ENCODE peak calls at places on chromosome 1, in four cellular contexts. O is mammary epithelial cell, P is GM23338, H is hepatocyte. V is an unnamed sample.

GRCh38 chr1:247301176-247301540 is 30.5 kb downstream of the ZNF496 start:
- DNase-seq in H (no peak), P (no peak), O (no peak), V (no peak)

GRCh38 chr1:47898156-47898825 is 98.9 kb downstream of the TRABD2B start:
- DNase-seq in P (peak; percentile 55), H (no peak), O (no peak), V (no peak)

GRCh38 chr1:207077012-207077411 is 11.6 kb upstream of the C4BPB start:
- DNase-seq in H (no peak), P (no peak), O (no peak), V (no peak)

GRCh38 chr1:37448691-37449417 is 25.5 kb upstream of the ZC3H12A start:
- DNase-seq in P (no peak), O (peak; percentile 93), H (no peak), V (peak; percentile 83)

GRCh38 chr1:32761253-32761877 is 55.8 kb downstream of the YARS1 start:
- DNase-seq in P (peak; percentile 85), O (peak; percentile 98), H (peak; percentile 63), V (peak; percentile 95)

GRCh38 chr1:5740450-5740849 is 251.8 kb downstream of the NPHP4 start:
- DNase-seq in O (no peak), H (no peak), P (no peak), V (no peak)

GRCh38 chr1:6207075-6207885 is 1.4 kb downstream of the RNF207 start:
- DNase-seq in P (no peak), H (no peak), O (no peak), V (no peak)

GRCh38 chr1:222644649-222645005 is 26.7 kb downstream of the MIA3 start:
- DNase-seq in O (no peak), H (no peak), P (no peak), V (no peak)

GRCh38 chr1:5223266-5223665 is 568.9 kb downstream of the AJAP1 start:
- DNase-seq in H (no peak), P (no peak), O (no peak), V (no peak)

DNA sequence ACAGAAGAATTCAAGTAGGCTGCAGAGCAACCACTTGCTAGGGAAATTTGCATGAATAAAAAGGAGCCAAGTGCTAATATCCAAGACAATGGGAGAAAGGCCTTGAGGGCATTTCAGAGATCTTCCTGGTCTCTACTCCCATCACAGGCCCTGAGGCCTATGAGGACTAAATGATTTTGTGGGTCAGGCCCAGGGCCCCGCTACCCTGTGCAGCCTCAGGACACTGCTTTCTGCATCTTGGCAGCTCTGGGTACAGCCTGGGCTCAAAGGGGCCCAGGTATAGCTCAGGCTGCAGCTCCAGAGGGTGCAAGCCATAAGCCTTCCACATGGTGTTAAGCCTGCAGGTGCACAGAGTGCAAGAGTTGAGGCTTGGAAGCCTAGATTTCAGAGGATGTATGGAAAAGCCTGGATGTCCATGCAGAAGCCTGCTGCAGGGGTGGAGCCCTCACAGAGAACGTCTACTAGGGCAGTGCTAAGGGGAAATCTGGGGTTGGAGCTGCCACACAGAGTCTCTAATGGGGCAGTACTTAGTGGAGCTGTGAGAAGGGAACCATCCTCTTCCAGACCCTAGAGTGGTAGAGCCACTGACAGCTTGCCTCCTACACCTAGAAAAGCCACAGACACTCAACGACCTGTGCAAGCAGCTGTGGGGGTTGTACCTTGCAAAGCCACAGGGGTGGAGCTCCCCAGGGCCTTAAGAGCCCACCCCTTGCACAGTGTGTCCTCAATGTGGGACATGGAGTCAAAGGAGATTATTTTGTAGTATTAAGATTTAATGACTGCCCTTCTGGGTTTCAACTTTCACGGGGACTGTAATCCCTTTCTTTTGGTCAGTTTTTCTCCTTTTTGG is 13.7 kb upstream of the ACTRT2 start:
- DNase-seq in O (no peak), H (no peak), P (no peak), V (no peak)
- H3K79me2 ChIP-seq in O (no peaks in the 10 kb centered on the region), H (no peaks in the 10 kb centered on the region), P (no peaks in the 10 kb centered on the region), V (no peaks in the 10 kb centered on the region)

DNA sequence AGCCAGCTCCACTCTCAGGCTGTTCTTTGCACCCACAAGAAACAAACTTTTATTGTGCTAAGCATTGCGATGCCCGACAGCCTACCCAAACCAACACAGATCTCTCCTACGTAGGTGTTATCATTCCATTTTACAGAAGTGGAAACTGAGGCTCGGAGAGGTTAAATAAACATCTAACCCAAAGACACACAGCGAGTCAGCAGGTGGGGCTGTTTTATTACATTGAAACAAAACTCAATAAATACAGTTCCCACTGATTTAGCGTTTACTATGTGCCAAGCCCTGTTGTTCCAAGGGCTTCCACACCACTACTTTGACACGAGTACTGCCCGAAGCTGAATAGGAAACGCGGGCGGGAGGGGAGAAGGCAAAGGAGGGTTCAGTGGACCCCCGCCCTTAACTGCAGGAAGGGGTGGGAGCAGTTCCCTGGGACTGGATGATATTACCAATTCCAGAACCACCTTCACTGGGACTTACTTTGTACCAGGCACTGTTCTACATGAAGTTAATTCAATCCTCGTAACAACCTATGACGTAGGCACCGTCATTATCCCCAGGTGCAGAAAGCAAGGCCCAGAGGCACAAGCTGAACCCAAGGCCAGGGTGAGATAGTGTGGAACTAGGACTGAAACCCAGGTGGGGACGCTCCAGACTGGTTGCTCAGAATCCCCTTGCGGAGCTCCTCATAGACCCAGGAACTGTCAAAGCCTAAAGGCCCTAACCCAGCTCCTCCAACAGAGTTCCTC is 19.3 kb upstream of the ALDH4A1 start:
- DNase-seq in H (no peak), O (no peak), P (no peak), V (peak; percentile 49)
- H3K79me2 ChIP-seq in H (no peaks in the 10 kb centered on the region), O (peaks cover 96% of the 10 kb centered on the region), P (no peaks in the 10 kb centered on the region), V (peaks cover 67% of the 10 kb centered on the region)

GRCh38 chr1:214475331-214475730 is 76.1 kb downstream of the PTPN14 start:
- DNase-seq in O (peak; percentile 75), P (no peak), H (no peak), V (no peak)

GRCh38 chr1:214473392-214473791 is 78.0 kb downstream of the PTPN14 start:
- DNase-seq in P (peak; percentile 45), H (peak; percentile 49), O (peak; percentile 29), V (no peak)

GRCh38 chr1:214476229-214476957 is 75.0 kb downstream of the PTPN14 start:
- DNase-seq in O (peak; percentile 77), H (peak; percentile 49), P (no peak), V (peak; percentile 78)

GRCh38 chr1:214475746-214476145 is 75.7 kb downstream of the PTPN14 start:
- DNase-seq in P (no peak), H (no peak), O (no peak), V (no peak)

DNA sequence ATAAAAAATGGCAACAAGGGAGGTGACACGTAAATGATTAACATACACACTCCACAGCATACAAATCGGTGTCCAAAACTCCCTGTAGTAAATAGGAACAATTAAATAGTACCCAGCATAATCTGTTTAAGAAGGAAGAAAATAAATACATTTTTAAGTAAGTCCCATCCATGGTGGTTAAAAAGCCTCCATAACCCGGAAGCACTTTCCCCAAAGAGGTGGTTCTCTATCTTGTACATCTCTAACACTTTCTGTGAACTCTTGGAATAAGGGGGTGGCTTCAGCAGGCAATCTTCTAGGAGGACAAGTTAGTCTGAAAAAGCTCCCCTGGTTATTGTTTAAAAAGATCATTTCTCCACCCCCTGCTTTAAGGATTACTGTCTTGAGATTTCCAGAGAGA is 76.9 kb downstream of the PTPN14 start:
- DNase-seq in H (no peak), P (no peak), O (no peak), V (no peak)
- H3K79me2 ChIP-seq in H (peaks cover 81% of the 10 kb centered on the region), P (peaks cover 96% of the 10 kb centered on the region), O (peaks cover 86% of the 10 kb centered on the region), V (peaks cover 93% of the 10 kb centered on the region)

GRCh38 chr1:115173151-115173550 is 83.8 kb upstream of the TSPAN2 start:
- DNase-seq in H (no peak), P (no peak), O (no peak), V (no peak)

GRCh38 chr1:115168026-115168425 is 78.7 kb upstream of the TSPAN2 start:
- DNase-seq in O (peak; percentile 68), P (no peak), H (no peak), V (peak; percentile 80)

GRCh38 chr1:115170972-115171392 is 81.7 kb upstream of the TSPAN2 start:
- DNase-seq in P (no peak), O (no peak), H (no peak), V (no peak)

GRCh38 chr1:115172270-115172669 is 83.0 kb upstream of the TSPAN2 start:
- DNase-seq in H (no peak), O (no peak), P (no peak), V (no peak)

GRCh38 chr1:115170396-115170795 is 81.1 kb upstream of the TSPAN2 start:
- DNase-seq in P (no peak), O (no peak), H (no peak), V (no peak)
- H3K79me2 ChIP-seq in P (no peaks in the 10 kb centered on the region), O (no peaks in the 10 kb centered on the region), H (no peaks in the 10 kb centered on the region), V (no peaks in the 10 kb centered on the region)

DNA sequence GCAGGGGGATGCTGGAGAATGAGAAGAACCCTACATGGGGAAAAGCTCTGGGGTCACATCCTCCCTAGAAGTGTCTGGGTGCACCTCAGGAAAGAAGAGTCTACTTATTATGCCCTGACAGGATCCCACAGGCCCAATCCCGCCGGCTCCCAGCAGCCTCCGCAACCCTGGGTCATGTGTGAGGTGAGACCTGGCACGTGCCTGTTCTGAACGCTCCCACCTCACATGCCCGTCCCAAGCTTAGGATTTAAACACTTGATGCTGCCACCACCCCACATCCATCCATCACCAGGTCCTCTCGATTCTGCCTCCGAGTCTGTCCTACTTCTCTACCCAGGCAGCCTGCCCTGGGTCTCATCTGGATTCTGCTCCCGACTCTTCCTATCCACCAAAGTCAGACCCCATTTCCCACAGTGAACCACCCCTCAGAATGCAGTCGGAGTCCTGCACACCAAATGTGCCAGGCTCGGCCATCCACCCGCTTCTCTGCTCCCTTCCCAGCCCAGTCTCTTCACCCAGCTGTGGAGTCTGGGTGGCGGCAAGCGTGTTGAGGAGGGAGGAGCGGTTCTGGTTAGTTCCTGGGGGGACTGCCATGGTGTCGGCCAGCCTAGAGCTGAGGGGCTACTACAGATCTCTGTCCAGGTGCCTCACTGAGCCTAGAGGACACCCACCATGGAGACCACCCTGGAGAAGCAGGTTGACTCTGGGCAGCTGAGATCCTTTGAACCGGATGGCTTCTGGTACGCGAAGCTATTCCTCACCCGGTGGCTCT is 23.9 kb downstream of the SLC2A1 start:
- DNase-seq in O (no peak), H (no peak), P (no peak), V (no peak)
- H3K79me2 ChIP-seq in O (peaks cover 100% of the 10 kb centered on the region), H (peaks cover 66% of the 10 kb centered on the region), P (peaks cover 76% of the 10 kb centered on the region), V (peaks cover 64% of the 10 kb centered on the region)